ENCODE peak calls at places on chromosomes 6 and 20, in four cellular contexts. D is uterus, R is breast epithelium, T is prostate gland. A is an unnamed sample.

GRCh38 chr6:31966997-31967925 is 4.7 kb downstream of the DXO start:
- DNase-seq in D (no peak), R (no peak), T (no peak), A (no peak)

GRCh38 chr20:23156170-23156841 is 70.2 kb upstream of the CD93 start:
- DNase-seq in D (no peak), R (no peak), T (no peak), A (no peak)

GRCh38 chr6:166488701-166489100 is 97.8 kb downstream of the RAMACL start:
- DNase-seq in D (no peak), R (no peak), T (no peak), A (peak)

GRCh38 chr6:19836799-19837510 is at the start of gene ID4:
- DNase-seq in D (peak), R (peak), T (peak), A (peak)

GRCh38 chr6:106168097-106168888 is 82.2 kb downstream of the PRDM1 start:
- DNase-seq in D (no peak), R (no peak), T (no peak), A (peak)

GRCh38 chr20:2140561-2140960 is 38.9 kb downstream of the STK35 start:
- DNase-seq in D (peak), R (no peak), T (no peak), A (peak)

GRCh38 chr6:162058281-162058875 is 669.2 kb downstream of the PRKN start:
- DNase-seq in D (no peak), R (no peak), T (no peak), A (no peak)

GRCh38 chr6:17227403-17227802 is 53.8 kb upstream of the RBM24 start:
- DNase-seq in D (no peak), R (no peak), T (no peak), A (no peak)

GRCh38 chr20:39660965-39661364 is 698.8 kb downstream of the DHX35 start:
- DNase-seq in D (no peak), R (no peak), T (no peak), A (no peak)

GRCh38 chr6:62328607-62329006 is 42.6 kb upstream of the KHDRBS2 start:
- DNase-seq in D (no peak), R (no peak), T (no peak), A (no peak)

GRCh38 chr6:45663181-45664180 is 285.7 kb upstream of the SUPT3H start:
- DNase-seq in D (no peak), R (no peak), T (no peak), A (no peak)

GRCh38 chr20:64038579-64039292 is 2.8 kb downstream of the C20orf204 start:
- DNase-seq in D (peak), R (peak), T (peak), A (no peak)

GRCh38 chr6:34526241-34526972 is 29.7 kb downstream of the SPDEF start:
- DNase-seq in D (no peak), R (no peak), T (no peak), A (no peak)

GRCh38 chr20:57089701-57090144 is 176.7 kb downstream of the BMP7 start:
- DNase-seq in D (peak), R (peak), T (peak), A (no peak)

GRCh38 chr6:2760882-2761842 is 4.0 kb upstream of the WRNIP1 start:
- DNase-seq in D (no peak), R (no peak), T (no peak), A (no peak)

GRCh38 chr6:142014515-142014914 is 118.2 kb upstream of the GJE1 start:
- DNase-seq in D (no peak), R (no peak), T (no peak), A (no peak)
- H3K4me3 ChIP-seq in D (no peak), R (no peak), T (no peak), A (no peak)

GRCh38 chr6:136792066-136792944 is at the start of gene MAP3K5:
- DNase-seq in D (peak), R (peak), T (peak), A (peak)
- TF ChIP-seq POLR2A in D (peak), R (no peak), T (peak), A (peak)

DNA sequence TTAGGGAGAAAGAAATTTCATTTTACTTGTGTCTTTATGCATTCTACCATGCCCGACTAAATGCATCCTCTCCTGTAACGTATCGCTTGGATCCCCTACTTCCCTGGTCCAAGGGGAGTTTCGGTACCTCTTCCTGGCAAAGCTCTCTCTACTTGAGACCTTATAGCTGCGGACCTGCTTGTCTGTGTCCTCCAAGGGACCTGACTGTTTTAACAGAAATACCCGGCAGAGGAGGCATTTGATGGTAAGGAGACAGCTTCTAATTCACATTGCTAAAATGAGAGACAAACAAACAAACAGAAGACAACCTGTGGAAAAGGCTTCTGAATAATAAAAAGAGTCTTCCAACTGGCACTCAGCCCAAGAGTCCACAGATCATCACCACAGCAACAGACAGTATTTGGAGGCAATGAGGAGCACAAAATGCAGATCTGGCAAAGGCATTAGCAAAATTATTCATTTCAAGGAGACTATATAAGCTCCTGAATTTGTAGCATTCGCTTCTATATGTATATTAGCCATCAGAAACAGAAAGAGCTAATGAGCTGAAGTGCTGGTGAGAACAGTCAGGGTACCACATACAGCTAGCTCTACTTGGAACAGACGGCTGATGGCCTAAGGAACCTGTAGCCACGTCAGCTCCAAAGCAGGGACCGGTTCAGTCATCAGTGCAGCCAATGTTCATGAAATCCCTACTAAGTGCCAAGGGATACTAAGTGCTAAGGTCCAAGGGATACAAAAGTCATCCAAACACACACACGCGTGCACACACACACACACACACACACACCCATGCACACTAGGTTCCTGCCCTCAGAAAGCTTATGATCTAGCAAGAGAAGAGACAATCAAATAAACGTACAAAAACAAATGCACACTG is 53.9 kb downstream of the MAP3K5 start:
- DNase-seq in D (peak), R (no peak), T (no peak), A (no peak)
- H3K4me3 ChIP-seq in D (peak), R (no peak), T (no peak), A (peak)

DNA sequence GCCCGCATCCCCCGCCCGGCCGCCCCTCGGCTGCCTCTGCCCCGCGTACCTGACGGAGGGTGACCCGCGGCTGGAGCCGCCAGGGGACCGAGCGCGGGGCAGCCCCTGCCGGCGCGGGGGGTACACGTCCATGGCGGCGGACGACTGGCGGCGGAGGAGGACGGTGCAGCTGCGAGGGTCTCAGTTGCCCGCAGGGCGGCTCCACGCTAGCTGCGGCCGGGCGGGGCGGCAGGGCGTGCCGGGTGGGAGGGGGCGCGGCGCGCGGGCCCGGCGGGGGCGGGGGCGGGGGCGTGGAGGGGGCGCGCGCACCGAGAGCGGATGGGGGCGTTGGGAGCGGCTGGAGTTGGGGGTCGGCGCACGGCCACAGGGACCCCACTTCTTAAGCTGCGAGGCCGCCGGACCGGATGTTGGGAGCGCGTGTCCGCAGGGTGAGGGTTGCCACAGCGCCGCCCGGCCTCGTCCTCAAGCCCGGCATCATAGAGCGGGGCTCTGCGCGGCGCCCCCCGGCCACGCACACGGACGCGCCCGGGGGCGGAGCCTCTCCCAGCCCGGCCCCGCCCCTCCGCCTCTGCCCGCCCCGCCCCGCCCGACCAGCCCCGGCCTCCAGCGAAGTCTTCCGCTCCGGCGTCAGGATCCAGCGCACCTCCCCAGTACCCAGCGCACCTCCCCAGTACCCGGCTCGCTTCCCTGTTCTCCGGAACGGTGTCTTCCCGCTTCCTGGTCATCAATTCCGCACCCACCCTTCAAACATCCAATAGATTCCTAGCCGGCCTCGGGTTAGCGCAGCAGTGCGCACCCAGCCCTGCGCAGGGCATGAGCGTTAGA is at the start of gene DNAAF9:
- DNase-seq in D (peak), R (peak), T (peak), A (peak)
- TF ChIP-seq POLR2A in D (no peak), R (no peak), T (peak), A (peak)

GRCh38 chr6:69907981-69908498 is 41.7 kb downstream of the COL19A1 start:
- DNase-seq in D (no peak), R (no peak), T (no peak), A (no peak)
- H3K4me3 ChIP-seq in D (no peak), R (no peak), T (no peak), A (no peak)

DNA sequence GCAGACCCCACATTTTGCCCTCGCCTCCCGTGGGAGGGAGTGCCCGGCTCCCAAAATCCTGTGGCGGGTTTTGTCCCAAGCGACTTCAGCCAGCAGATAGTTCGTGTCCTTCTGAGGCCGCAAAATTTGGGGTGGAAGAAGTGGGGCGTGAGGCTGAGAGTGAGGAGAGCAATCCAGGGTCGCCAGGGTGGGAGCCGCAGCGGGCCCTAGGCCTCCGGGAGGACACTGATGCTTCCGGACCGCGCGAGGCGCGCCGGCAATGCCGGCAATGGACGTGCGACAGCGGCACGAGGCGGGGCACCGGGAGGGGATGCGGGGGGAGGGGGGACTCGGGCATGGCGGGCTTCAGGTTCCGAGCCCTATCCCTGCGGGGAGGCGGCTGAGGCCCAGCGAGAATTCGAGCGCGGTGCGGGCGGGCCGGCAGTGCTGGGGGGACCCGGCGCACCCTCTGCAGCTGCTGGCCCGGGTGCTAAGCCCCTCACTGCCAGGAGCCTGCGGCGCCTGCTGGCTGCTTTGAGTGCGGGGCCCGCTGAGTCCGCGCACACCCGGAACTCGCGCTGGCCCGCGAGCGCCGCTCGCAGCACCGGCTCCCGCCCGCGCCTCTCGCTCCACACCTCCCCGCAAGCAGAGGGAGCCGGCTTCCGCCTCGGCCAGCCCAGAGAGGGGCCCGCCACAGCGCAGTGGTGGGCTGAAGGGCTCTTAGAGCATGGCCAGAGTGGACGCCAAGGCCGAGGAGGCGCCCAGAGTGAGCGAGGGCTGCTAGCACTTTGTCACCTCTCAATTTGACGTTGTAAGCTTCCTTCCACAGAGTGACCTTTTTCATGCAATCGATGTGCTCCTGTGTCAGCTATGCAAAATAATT is 143.8 kb downstream of the LPA start:
- DNase-seq in D (peak), R (peak), T (peak), A (peak)
- TF ChIP-seq POLR2A in D (peak), R (no peak), T (no peak), A (no peak)

GRCh38 chr6:127519469-127519785 is 292 bp upstream of the MTCL3 start:
- DNase-seq in D (no peak), R (no peak), T (no peak), A (no peak)
- H3K4me3 ChIP-seq in D (peak), R (no peak), T (no peak), A (no peak)

GRCh38 chr6:128463942-128464341 is 56.5 kb downstream of the PTPRK start:
- DNase-seq in D (no peak), R (no peak), T (no peak), A (no peak)

GRCh38 chr6:128464790-128465189 is 55.6 kb downstream of the PTPRK start:
- DNase-seq in D (no peak), R (no peak), T (no peak), A (no peak)

GRCh38 chr6:128461517-128461916 is 58.9 kb downstream of the PTPRK start:
- DNase-seq in D (no peak), R (no peak), T (no peak), A (no peak)

GRCh38 chr6:128465368-128466343 is 54.7 kb downstream of the PTPRK start:
- DNase-seq in D (no peak), R (no peak), T (no peak), A (no peak)
- TF ChIP-seq POLR2A in D (no peak), R (no peak), T (no peak), A (no peak)

A was measured in gastrocnemius medialis.